ENCODE peak calls at places on chromosomes 6 and 20, in seven cellular contexts. S is pancreas, M is uterus, O is psoas muscle, D is left lung, A is fibroblast of lung, I is stomach. P is an unnamed sample.
A peak's percentile ranks its signal among the peaks of the same experiment; 100 is the strongest.

GRCh38 chr6:73290435-73290834 is 27.4 kb upstream of the KHDC1 start:
- DNase-seq in A (peak; percentile 32), S (no peak), I (no peak), M (no peak), D (no peak), O (no peak), P (no peak)

GRCh38 chr6:132907915-132908314 is 93.5 kb downstream of the RPS12 start:
- DNase-seq in M (no peak), A (peak; percentile 92), I (no peak), S (no peak), D (no peak), O (no peak), P (no peak)

GRCh38 chr6:153123801-153124200 is 7.3 kb downstream of the RGS17 start:
- DNase-seq in M (no peak), S (no peak), I (no peak), O (no peak), A (no peak), D (no peak), P (no peak)

GRCh38 chr20:49344975-49345374 is 67.1 kb upstream of the ZNFX1 start:
- DNase-seq in S (no peak), I (no peak), A (peak; percentile 97), D (peak; percentile 43), M (peak; percentile 76), O (peak; percentile 82), P (no peak)

GRCh38 chr6:106692112-106692822 is 62.9 kb downstream of the QRSL1 start:
- DNase-seq in S (peak; percentile 76), D (peak; percentile 37), O (no peak), M (no peak), A (peak; percentile 77), I (peak; percentile 77), P (no peak)

GRCh38 chr20:61941721-61942405 is 123.8 kb downstream of the TAF4 start:
- DNase-seq in D (peak; percentile 15), M (no peak), A (no peak), O (peak; percentile 32), S (no peak), I (no peak), P (peak; percentile 30)

GRCh38 chr6:117521785-117522502 is 39.5 kb downstream of the DCBLD1 start:
- DNase-seq in O (no peak), M (no peak), D (no peak), I (no peak), A (peak; percentile 64), S (no peak), P (no peak)

GRCh38 chr20:38123021-38123587 is 42.0 kb downstream of the TGM2 start:
- DNase-seq in A (peak; percentile 78), I (peak; percentile 24), D (no peak), O (peak; percentile 37), S (no peak), M (peak; percentile 22), P (peak; percentile 35)

GRCh38 chr6:132816665-132817064 is 2.3 kb downstream of the RPS12 start:
- DNase-seq in O (no peak), A (no peak), D (no peak), I (no peak), S (no peak), M (no peak), P (no peak)

GRCh38 chr6:56440551-56440981 is 193.2 kb upstream of the COL21A1 start:
- DNase-seq in O (no peak), I (peak; percentile 31), A (no peak), S (peak; percentile 40), M (no peak), D (no peak), P (no peak)

GRCh38 chr6:158038291-158039177 is 56.9 kb downstream of the SYNJ2 start:
- DNase-seq in A (no peak), M (no peak), S (no peak), I (no peak), D (no peak), O (no peak), P (peak; percentile 26)

GRCh38 chr6:31702421-31702818 is 704 bp downstream of the ABHD16A start:
- DNase-seq in S (no peak), O (no peak), M (no peak), A (peak; percentile 26), D (no peak), I (no peak), P (no peak)

GRCh38 chr20:45115386-45115774 is 406 bp upstream of the WFDC5 start:
- DNase-seq in O (no peak), I (no peak), S (no peak), M (no peak), D (no peak), A (no peak), P (no peak)

GRCh38 chr20:47247972-47248371 is 108.5 kb downstream of the ZMYND8 start:
- DNase-seq in A (no peak), I (no peak), S (no peak), D (no peak), M (no peak), O (no peak), P (no peak)

GRCh38 chr20:47251154-47252020 is 105.1 kb downstream of the ZMYND8 start:
- DNase-seq in A (no peak), I (no peak), O (no peak), S (no peak), D (no peak), M (no peak), P (no peak)

GRCh38 chr20:47249913-47250312 is 106.6 kb downstream of the ZMYND8 start:
- DNase-seq in I (no peak), S (no peak), M (no peak), A (no peak), O (no peak), D (no peak), P (no peak)

GRCh38 chr20:47248448-47248966 is 108.0 kb downstream of the ZMYND8 start:
- DNase-seq in S (no peak), O (no peak), A (no peak), I (no peak), D (no peak), M (no peak), P (no peak)

GRCh38 chr20:47250360-47250759 is 106.1 kb downstream of the ZMYND8 start:
- DNase-seq in M (no peak), O (no peak), D (no peak), A (no peak), S (no peak), I (no peak), P (no peak)
- H3K4me1 ChIP-seq in M (no peaks in the 10 kb centered on the region), O (no peaks in the 10 kb centered on the region), D (no peaks in the 10 kb centered on the region), A (peaks cover 2% of the 10 kb centered on the region), S (no peaks in the 10 kb centered on the region), I (peaks cover 39% of the 10 kb centered on the region), P (peaks cover 13% of the 10 kb centered on the region)

DNA sequence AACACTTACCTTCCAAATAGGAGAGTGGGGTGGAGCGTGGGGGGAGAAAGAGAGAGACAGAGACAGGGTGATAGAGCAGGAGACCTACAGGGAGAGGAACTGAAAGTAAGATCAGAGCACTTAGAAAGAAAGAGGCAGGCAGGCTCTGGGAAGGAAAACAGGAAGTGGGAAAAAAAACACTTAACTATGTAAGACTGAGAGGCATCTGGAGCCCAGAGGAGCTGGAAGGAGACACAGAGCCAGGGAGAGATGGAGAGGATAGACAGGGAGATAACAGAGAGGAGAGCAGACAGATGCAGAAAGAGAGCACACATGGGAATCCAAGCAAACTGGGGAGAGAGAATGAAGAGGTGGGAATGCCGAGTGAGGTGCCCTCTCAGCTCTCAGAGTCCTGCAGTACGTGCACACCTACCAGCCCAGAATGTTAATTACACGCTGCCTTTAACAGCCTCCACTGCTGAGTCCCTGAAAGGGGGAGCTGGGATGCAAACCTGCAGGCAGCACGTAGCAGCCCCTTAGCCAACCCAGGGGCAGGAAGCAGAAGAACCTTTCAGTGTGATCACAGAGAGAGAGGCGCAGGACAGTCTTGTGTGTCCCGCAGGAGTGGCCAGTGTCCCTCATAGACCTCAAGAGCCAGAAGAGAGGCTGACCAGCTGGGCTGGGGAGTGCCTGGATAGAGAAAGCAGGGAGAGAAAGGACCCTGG is 132.7 kb upstream of the LRFN2 start:
- DNase-seq in D (no peak), M (no peak), A (peak; percentile 55), I (no peak), O (no peak), S (no peak), P (no peak)
- H3K27ac ChIP-seq in D (peak overlapping the region; percentile 23), M (peak overlapping the region; percentile 9), A (no peak overlapping the region), I (peak overlapping the region; percentile 67), O (no peak overlapping the region), S (no peak overlapping the region), P (peak overlapping the region; percentile 25)

DNA sequence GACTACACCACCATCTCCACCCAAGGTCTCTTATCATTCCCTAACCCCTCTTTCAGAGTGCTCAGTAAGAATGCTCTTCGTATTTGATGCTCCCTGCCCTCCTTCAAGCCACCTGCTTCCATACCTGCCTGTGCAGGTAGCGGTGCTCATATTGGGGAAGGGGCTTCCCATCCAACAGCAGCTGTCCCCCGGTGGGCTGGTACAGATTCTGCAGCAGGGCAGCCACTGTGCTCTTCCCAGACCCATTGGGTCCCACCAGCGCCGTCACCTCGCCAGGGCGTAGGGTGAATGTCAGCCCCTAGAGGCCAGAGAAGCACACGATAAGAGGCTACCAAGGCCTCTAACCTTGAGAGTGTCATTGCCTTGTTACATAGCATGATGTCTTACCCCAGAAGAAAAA is 3.9 kb upstream of the PSMB8 start:
- DNase-seq in D (no peak), S (no peak), O (no peak), I (no peak), M (no peak), A (no peak), P (no peak)
- H3K36me3 ChIP-seq in D (peaks cover 74% of the 10 kb centered on the region), S (peaks cover 7% of the 10 kb centered on the region), O (peaks cover 65% of the 10 kb centered on the region), I (peaks cover 34% of the 10 kb centered on the region), M (no peaks in the 10 kb centered on the region), A (peaks cover 19% of the 10 kb centered on the region), P (peaks cover 70% of the 10 kb centered on the region)

GRCh38 chr20:32478576-32478975 is 106.6 kb downstream of the NOL4L start:
- DNase-seq in S (no peak), D (no peak), I (no peak), M (no peak), A (no peak), O (no peak), P (no peak)

GRCh38 chr20:32477594-32478512 is 107.3 kb downstream of the NOL4L start:
- DNase-seq in I (peak; percentile 75), M (no peak), S (peak; percentile 91), D (no peak), O (peak; percentile 46), A (no peak), P (no peak)

GRCh38 chr20:32479012-32479411 is 106.1 kb downstream of the NOL4L start:
- DNase-seq in D (no peak), O (peak; percentile 25), A (no peak), S (no peak), I (no peak), M (no peak), P (no peak)

GRCh38 chr20:32474967-32475819 is 109.9 kb downstream of the NOL4L start:
- DNase-seq in D (peak; percentile 94), A (peak; percentile 96), S (peak; percentile 85), I (peak; percentile 90), M (peak; percentile 93), O (peak; percentile 91), P (peak; percentile 93)

DNA sequence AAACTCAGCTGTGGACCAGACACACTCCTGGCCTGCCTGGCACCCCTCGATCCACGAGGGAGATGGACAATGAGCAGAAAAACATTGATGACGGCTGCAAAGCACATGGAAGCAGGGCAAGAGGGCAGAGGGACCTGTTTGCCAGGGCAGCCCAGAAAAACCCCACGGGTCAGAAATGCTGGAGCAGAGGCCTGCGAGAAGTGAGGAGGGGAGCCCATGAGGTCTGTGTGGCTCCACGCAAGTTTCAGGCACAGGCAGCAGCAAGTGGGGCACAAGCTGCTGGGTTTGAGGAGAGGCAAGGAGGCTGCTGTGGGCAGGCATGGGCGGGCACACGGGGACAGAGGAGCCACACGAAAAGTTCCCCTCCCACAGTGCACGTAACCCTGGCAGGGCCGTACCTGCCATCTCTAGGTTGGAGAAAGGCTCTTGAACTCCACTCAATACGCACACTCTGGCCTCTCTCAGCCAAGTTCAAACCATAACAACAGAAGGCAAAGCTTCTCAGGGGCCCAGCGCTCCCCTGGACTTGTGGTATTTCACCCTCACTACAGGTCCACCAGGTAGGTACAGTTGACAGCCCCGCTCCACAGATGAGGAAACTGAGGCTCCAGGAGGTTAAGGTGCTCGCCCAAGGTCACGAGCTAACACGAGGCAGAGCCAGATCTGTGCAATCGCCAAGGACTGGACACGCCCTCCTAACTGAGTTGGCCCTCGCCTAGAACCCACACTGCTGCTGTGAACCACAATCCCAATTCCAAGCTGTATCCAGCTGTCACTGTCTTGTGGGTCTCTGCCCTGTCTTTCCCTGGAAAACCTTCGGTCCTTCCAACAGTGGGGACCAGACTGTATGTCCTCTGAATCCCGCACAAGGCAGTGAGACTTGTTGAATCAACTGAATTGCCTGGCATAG is 108.2 kb downstream of the NOL4L start:
- DNase-seq in O (peak; percentile 38), D (no peak), A (no peak), I (no peak), S (no peak), M (no peak), P (peak; percentile 58)
- H3K4me1 ChIP-seq in O (peaks cover 17% of the 10 kb centered on the region), D (peaks cover 84% of the 10 kb centered on the region), A (peaks cover 24% of the 10 kb centered on the region), I (peaks cover 90% of the 10 kb centered on the region), S (peaks cover 73% of the 10 kb centered on the region), M (peaks cover 10% of the 10 kb centered on the region), P (peaks cover 96% of the 10 kb centered on the region)

P was measured in lower lobe of right lung.